ENCODE peak calls at places on chromosomes 4 and X, in five cellular contexts. One of them, this sample, is unnamed.

GRCh38 chr4:77538574-77539157 is 67.0 kb upstream of the CXCL13 start:
- DNase-seq in HFF-Myc: peak
- DNase-seq in GM13976: no peak
- DNase-seq in mucosa of descending colon: no peak
- DNase-seq in WTC11: no peak
- DNase-seq in this sample: no peak

GRCh38 chrX:74949717-74950116 is 24.5 kb upstream of the NEXMIF start:
- DNase-seq in WTC11: no peak
- DNase-seq in GM13976: no peak
- DNase-seq in mucosa of descending colon: no peak
- DNase-seq in HFF-Myc: no peak
- DNase-seq in this sample: no peak

GRCh38 chr4:114539985-114540384 is 58.6 kb upstream of the UGT8 start:
- DNase-seq in mucosa of descending colon: no peak
- DNase-seq in WTC11: no peak
- DNase-seq in HFF-Myc: no peak
- DNase-seq in GM13976: no peak
- DNase-seq in this sample: no peak

GRCh38 chr4:47824844-47825243 is 13.0 kb downstream of the CORIN start:
- DNase-seq in GM13976: peak
- DNase-seq in HFF-Myc: no peak
- DNase-seq in WTC11: no peak
- DNase-seq in mucosa of descending colon: no peak
- DNase-seq in this sample: no peak

GRCh38 chr4:41541697-41542096 is 3.7 kb downstream of the LIMCH1 start:
- DNase-seq in GM13976: no peak
- DNase-seq in HFF-Myc: no peak
- DNase-seq in mucosa of descending colon: no peak
- DNase-seq in WTC11: no peak
- DNase-seq in this sample: no peak

GRCh38 chr4:12724520-12724919 is 759.6 kb downstream of the RAB28 start:
- DNase-seq in mucosa of descending colon: no peak
- DNase-seq in WTC11: no peak
- DNase-seq in GM13976: no peak
- DNase-seq in HFF-Myc: no peak
- DNase-seq in this sample: no peak

GRCh38 chrX:122866527-122866926 is 317.6 kb upstream of the GRIA3 start:
- DNase-seq in WTC11: no peak
- DNase-seq in GM13976: no peak
- DNase-seq in mucosa of descending colon: no peak
- DNase-seq in HFF-Myc: peak
- DNase-seq in this sample: no peak

GRCh38 chr4:127685292-127685691 is 44.9 kb upstream of the SLC25A31 start:
- DNase-seq in GM13976: no peak
- DNase-seq in WTC11: no peak
- DNase-seq in HFF-Myc: no peak
- DNase-seq in mucosa of descending colon: no peak
- DNase-seq in this sample: no peak

GRCh38 chr4:183621875-183622274 is 37.1 kb downstream of the RWDD4 start:
- DNase-seq in mucosa of descending colon: no peak
- DNase-seq in HFF-Myc: no peak
- DNase-seq in WTC11: no peak
- DNase-seq in GM13976: no peak
- DNase-seq in this sample: no peak

GRCh38 chr4:142044271-142044670 is 407.9 kb downstream of the IL15 start:
- DNase-seq in GM13976: no peak
- DNase-seq in WTC11: no peak
- DNase-seq in HFF-Myc: peak
- DNase-seq in mucosa of descending colon: no peak
- DNase-seq in this sample: no peak

GRCh38 chr4:142041788-142042187 is 405.4 kb downstream of the IL15 start:
- DNase-seq in HFF-Myc: no peak
- DNase-seq in mucosa of descending colon: no peak
- DNase-seq in GM13976: no peak
- DNase-seq in WTC11: no peak
- DNase-seq in this sample: no peak

GRCh38 chr4:142036795-142037583 is 400.6 kb downstream of the IL15 start:
- DNase-seq in mucosa of descending colon: no peak
- DNase-seq in GM13976: no peak
- DNase-seq in WTC11: no peak
- DNase-seq in HFF-Myc: no peak
- DNase-seq in this sample: no peak

GRCh38 chr4:142043509-142043908 is 407.1 kb downstream of the IL15 start:
- DNase-seq in HFF-Myc: peak
- DNase-seq in mucosa of descending colon: no peak
- DNase-seq in WTC11: no peak
- DNase-seq in GM13976: no peak
- DNase-seq in this sample: no peak

DNA sequence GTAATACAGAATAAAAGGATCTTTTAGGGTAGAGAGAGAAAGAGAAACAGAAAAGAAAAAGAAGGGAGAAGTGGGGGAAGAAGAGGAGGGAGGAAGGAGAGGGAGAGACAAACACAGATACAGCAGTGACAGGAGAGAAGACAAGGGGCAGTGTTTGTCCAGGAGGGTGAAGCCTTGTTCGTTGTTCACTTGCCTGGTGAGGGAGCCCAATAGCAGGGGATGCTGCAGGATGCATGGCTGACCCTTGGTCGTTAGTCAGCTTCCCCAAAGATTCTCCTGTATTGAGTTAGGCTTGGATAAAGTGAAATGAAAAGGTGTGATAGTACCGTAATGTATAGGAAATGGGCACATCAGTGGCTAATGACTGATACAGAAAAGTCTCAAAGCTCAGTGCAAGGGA is 403.7 kb downstream of the IL15 start:
- DNase-seq in WTC11: peak
- DNase-seq in GM13976: no peak
- DNase-seq in mucosa of descending colon: no peak
- DNase-seq in HFF-Myc: no peak
- DNase-seq in this sample: no peak
- TF ChIP-seq CTCF in WTC11: no peak
- TF ChIP-seq CTCF in GM13976: no peak
- TF ChIP-seq CTCF in mucosa of descending colon: no peak
- TF ChIP-seq CTCF in HFF-Myc: no peak
- TF ChIP-seq CTCF in this sample: no peak

GRCh38 chr4:27006646-27007045 is 146.0 kb downstream of the STIM2 start:
- DNase-seq in HFF-Myc: no peak
- DNase-seq in WTC11: no peak
- DNase-seq in GM13976: no peak
- DNase-seq in mucosa of descending colon: no peak
- DNase-seq in this sample: no peak

GRCh38 chr4:27006247-27006603 is 145.6 kb downstream of the STIM2 start:
- DNase-seq in WTC11: no peak
- DNase-seq in GM13976: no peak
- DNase-seq in mucosa of descending colon: no peak
- DNase-seq in HFF-Myc: no peak
- DNase-seq in this sample: no peak

GRCh38 chr4:27008693-27009092 is 148.1 kb downstream of the STIM2 start:
- DNase-seq in GM13976: no peak
- DNase-seq in mucosa of descending colon: no peak
- DNase-seq in HFF-Myc: no peak
- DNase-seq in WTC11: no peak
- DNase-seq in this sample: no peak

GRCh38 chr4:27005512-27006246 is 145.0 kb downstream of the STIM2 start:
- DNase-seq in GM13976: no peak
- DNase-seq in WTC11: no peak
- DNase-seq in mucosa of descending colon: no peak
- DNase-seq in HFF-Myc: no peak
- DNase-seq in this sample: no peak

GRCh38 chr4:27007507-27007906 is 146.9 kb downstream of the STIM2 start:
- DNase-seq in GM13976: no peak
- DNase-seq in WTC11: no peak
- DNase-seq in HFF-Myc: no peak
- DNase-seq in mucosa of descending colon: no peak
- DNase-seq in this sample: no peak
- TF ChIP-seq CTCF in GM13976: no peak
- TF ChIP-seq CTCF in WTC11: no peak
- TF ChIP-seq CTCF in HFF-Myc: no peak
- TF ChIP-seq CTCF in mucosa of descending colon: no peak
- TF ChIP-seq CTCF in this sample: no peak

GRCh38 chr4:1763550-1764080 is 29.5 kb upstream of the FGFR3 start:
- DNase-seq in WTC11: no peak
- DNase-seq in mucosa of descending colon: no peak
- DNase-seq in HFF-Myc: no peak
- DNase-seq in GM13976: peak
- DNase-seq in this sample: no peak
- TF ChIP-seq CTCF in WTC11: no peak
- TF ChIP-seq CTCF in mucosa of descending colon: no peak
- TF ChIP-seq CTCF in HFF-Myc: no peak
- TF ChIP-seq CTCF in GM13976: no peak
- TF ChIP-seq CTCF in this sample: no peak

GRCh38 chrX:150205011-150205410 is 158.1 kb upstream of the MAMLD1 start:
- DNase-seq in HFF-Myc: no peak
- DNase-seq in GM13976: no peak
- DNase-seq in mucosa of descending colon: no peak
- DNase-seq in WTC11: no peak
- DNase-seq in this sample: no peak
- TF ChIP-seq CTCF in HFF-Myc: peak
- TF ChIP-seq CTCF in GM13976: no peak
- TF ChIP-seq CTCF in mucosa of descending colon: no peak
- TF ChIP-seq CTCF in WTC11: no peak
- TF ChIP-seq CTCF in this sample: no peak

GRCh38 chrX:44944894-44945293 is 71.9 kb downstream of the KDM6A start:
- DNase-seq in mucosa of descending colon: no peak
- DNase-seq in GM13976: no peak
- DNase-seq in WTC11: no peak
- DNase-seq in HFF-Myc: no peak
- DNase-seq in this sample: no peak

GRCh38 chrX:44946771-44947170 is 73.8 kb downstream of the KDM6A start:
- DNase-seq in HFF-Myc: no peak
- DNase-seq in WTC11: no peak
- DNase-seq in GM13976: no peak
- DNase-seq in mucosa of descending colon: no peak
- DNase-seq in this sample: no peak

GRCh38 chrX:44947995-44948394 is 75.0 kb downstream of the KDM6A start:
- DNase-seq in mucosa of descending colon: no peak
- DNase-seq in WTC11: no peak
- DNase-seq in HFF-Myc: no peak
- DNase-seq in GM13976: no peak
- DNase-seq in this sample: no peak

GRCh38 chrX:44943007-44943406 is 70.0 kb downstream of the KDM6A start:
- DNase-seq in WTC11: no peak
- DNase-seq in GM13976: no peak
- DNase-seq in mucosa of descending colon: no peak
- DNase-seq in HFF-Myc: no peak
- DNase-seq in this sample: no peak

GRCh38 chrX:44945736-44946135 is 72.7 kb downstream of the KDM6A start:
- DNase-seq in WTC11: no peak
- DNase-seq in mucosa of descending colon: no peak
- DNase-seq in GM13976: no peak
- DNase-seq in HFF-Myc: no peak
- DNase-seq in this sample: no peak
- TF ChIP-seq CTCF in WTC11: no peak
- TF ChIP-seq CTCF in mucosa of descending colon: no peak
- TF ChIP-seq CTCF in GM13976: no peak
- TF ChIP-seq CTCF in HFF-Myc: no peak
- TF ChIP-seq CTCF in this sample: no peak